ENCODE peak calls at places on chromosomes 1 and 21, in six cellular contexts. One of them, this sample, is unnamed.

GRCh38 chr1:18572022-18572920 is 58.4 kb upstream of the PAX7 start:
- DNase-seq in MV-4-11: no peak
- DNase-seq in stimulated activated CD8-positive, alpha-beta memory T cell treated with anti-CD3 and anti-CD28 coated beads, Interleukin-7, amount 100 ng/mL, for 48 hours: no peak
- DNase-seq in body of pancreas: no peak
- DNase-seq in kidney glomerular epithelial cell: no peak
- DNase-seq in activated effector memory CD4-positive, alpha-beta T cell treated with Interleukin-2 at 50 U/mL for 16 hours: no peak
- DNase-seq in this sample: no peak

GRCh38 chr1:21853130-21853424 is 41.0 kb downstream of the LDLRAD2 start:
- DNase-seq in MV-4-11: peak
- DNase-seq in stimulated activated CD8-positive, alpha-beta memory T cell treated with anti-CD3 and anti-CD28 coated beads, Interleukin-7, amount 100 ng/mL, for 48 hours: no peak
- DNase-seq in body of pancreas: no peak
- DNase-seq in kidney glomerular epithelial cell: no peak
- DNase-seq in activated effector memory CD4-positive, alpha-beta T cell treated with Interleukin-2 at 50 U/mL for 16 hours: no peak
- DNase-seq in this sample: no peak

GRCh38 chr21:42546433-42546832 is 32.8 kb downstream of the SLC37A1 start:
- DNase-seq in MV-4-11: no peak
- DNase-seq in stimulated activated CD8-positive, alpha-beta memory T cell treated with anti-CD3 and anti-CD28 coated beads, Interleukin-7, amount 100 ng/mL, for 48 hours: no peak
- DNase-seq in body of pancreas: no peak
- DNase-seq in kidney glomerular epithelial cell: no peak
- DNase-seq in activated effector memory CD4-positive, alpha-beta T cell treated with Interleukin-2 at 50 U/mL for 16 hours: no peak
- DNase-seq in this sample: no peak

GRCh38 chr1:18899363-18900049 is 2.8 kb downstream of the ALDH4A1 start:
- DNase-seq in MV-4-11: no peak
- DNase-seq in stimulated activated CD8-positive, alpha-beta memory T cell treated with anti-CD3 and anti-CD28 coated beads, Interleukin-7, amount 100 ng/mL, for 48 hours: no peak
- DNase-seq in body of pancreas: no peak
- DNase-seq in kidney glomerular epithelial cell: no peak
- DNase-seq in activated effector memory CD4-positive, alpha-beta T cell treated with Interleukin-2 at 50 U/mL for 16 hours: no peak
- DNase-seq in this sample: no peak

GRCh38 chr1:41712081-41712480 is 206.6 kb downstream of the HIVEP3 start:
- DNase-seq in MV-4-11: no peak
- DNase-seq in stimulated activated CD8-positive, alpha-beta memory T cell treated with anti-CD3 and anti-CD28 coated beads, Interleukin-7, amount 100 ng/mL, for 48 hours: no peak
- DNase-seq in body of pancreas: no peak
- DNase-seq in kidney glomerular epithelial cell: no peak
- DNase-seq in activated effector memory CD4-positive, alpha-beta T cell treated with Interleukin-2 at 50 U/mL for 16 hours: no peak
- DNase-seq in this sample: no peak

GRCh38 chr1:28594661-28595411 is 2.8 kb downstream of the RAB42 start:
- DNase-seq in MV-4-11: no peak
- DNase-seq in stimulated activated CD8-positive, alpha-beta memory T cell treated with anti-CD3 and anti-CD28 coated beads, Interleukin-7, amount 100 ng/mL, for 48 hours: no peak
- DNase-seq in body of pancreas: no peak
- DNase-seq in kidney glomerular epithelial cell: peak
- DNase-seq in activated effector memory CD4-positive, alpha-beta T cell treated with Interleukin-2 at 50 U/mL for 16 hours: no peak
- DNase-seq in this sample: no peak

GRCh38 chr1:180860535-180860934 is 52.2 kb upstream of the KIAA1614 start:
- DNase-seq in MV-4-11: no peak
- DNase-seq in stimulated activated CD8-positive, alpha-beta memory T cell treated with anti-CD3 and anti-CD28 coated beads, Interleukin-7, amount 100 ng/mL, for 48 hours: no peak
- DNase-seq in body of pancreas: no peak
- DNase-seq in kidney glomerular epithelial cell: no peak
- DNase-seq in activated effector memory CD4-positive, alpha-beta T cell treated with Interleukin-2 at 50 U/mL for 16 hours: no peak
- DNase-seq in this sample: no peak

GRCh38 chr21:32021319-32022027 is 148.7 kb downstream of the HUNK start:
- DNase-seq in MV-4-11: no peak
- DNase-seq in stimulated activated CD8-positive, alpha-beta memory T cell treated with anti-CD3 and anti-CD28 coated beads, Interleukin-7, amount 100 ng/mL, for 48 hours: no peak
- DNase-seq in body of pancreas: peak
- DNase-seq in kidney glomerular epithelial cell: no peak
- DNase-seq in activated effector memory CD4-positive, alpha-beta T cell treated with Interleukin-2 at 50 U/mL for 16 hours: no peak
- DNase-seq in this sample: peak

GRCh38 chr1:145706282-145706681 is 886 bp downstream of the PDZK1 start:
- DNase-seq in MV-4-11: no peak
- DNase-seq in stimulated activated CD8-positive, alpha-beta memory T cell treated with anti-CD3 and anti-CD28 coated beads, Interleukin-7, amount 100 ng/mL, for 48 hours: no peak
- DNase-seq in body of pancreas: no peak
- DNase-seq in kidney glomerular epithelial cell: peak
- DNase-seq in activated effector memory CD4-positive, alpha-beta T cell treated with Interleukin-2 at 50 U/mL for 16 hours: no peak
- DNase-seq in this sample: no peak

GRCh38 chr1:241265428-241265827 is 91.6 kb downstream of the RGS7 start:
- DNase-seq in MV-4-11: no peak
- DNase-seq in stimulated activated CD8-positive, alpha-beta memory T cell treated with anti-CD3 and anti-CD28 coated beads, Interleukin-7, amount 100 ng/mL, for 48 hours: no peak
- DNase-seq in body of pancreas: no peak
- DNase-seq in kidney glomerular epithelial cell: no peak
- DNase-seq in activated effector memory CD4-positive, alpha-beta T cell treated with Interleukin-2 at 50 U/mL for 16 hours: no peak
- DNase-seq in this sample: no peak

GRCh38 chr1:222813866-222814535 is 838 bp upstream of the DISP1 start:
- DNase-seq in MV-4-11: no peak
- DNase-seq in stimulated activated CD8-positive, alpha-beta memory T cell treated with anti-CD3 and anti-CD28 coated beads, Interleukin-7, amount 100 ng/mL, for 48 hours: no peak
- DNase-seq in body of pancreas: no peak
- DNase-seq in kidney glomerular epithelial cell: peak
- DNase-seq in activated effector memory CD4-positive, alpha-beta T cell treated with Interleukin-2 at 50 U/mL for 16 hours: no peak
- DNase-seq in this sample: no peak

GRCh38 chr1:186275818-186276217 is 99.2 kb downstream of the TPR start:
- DNase-seq in MV-4-11: no peak
- DNase-seq in stimulated activated CD8-positive, alpha-beta memory T cell treated with anti-CD3 and anti-CD28 coated beads, Interleukin-7, amount 100 ng/mL, for 48 hours: no peak
- DNase-seq in body of pancreas: no peak
- DNase-seq in kidney glomerular epithelial cell: no peak
- DNase-seq in activated effector memory CD4-positive, alpha-beta T cell treated with Interleukin-2 at 50 U/mL for 16 hours: no peak
- DNase-seq in this sample: no peak

GRCh38 chr1:234555390-234556112 is 54.4 kb downstream of the IRF2BP2 start:
- DNase-seq in MV-4-11: no peak
- DNase-seq in stimulated activated CD8-positive, alpha-beta memory T cell treated with anti-CD3 and anti-CD28 coated beads, Interleukin-7, amount 100 ng/mL, for 48 hours: no peak
- DNase-seq in body of pancreas: no peak
- DNase-seq in kidney glomerular epithelial cell: no peak
- DNase-seq in activated effector memory CD4-positive, alpha-beta T cell treated with Interleukin-2 at 50 U/mL for 16 hours: no peak
- DNase-seq in this sample: no peak

GRCh38 chr1:96416690-96417444 is 304.7 kb upstream of the PTBP2 start:
- DNase-seq in MV-4-11: peak
- DNase-seq in stimulated activated CD8-positive, alpha-beta memory T cell treated with anti-CD3 and anti-CD28 coated beads, Interleukin-7, amount 100 ng/mL, for 48 hours: no peak
- DNase-seq in body of pancreas: no peak
- DNase-seq in kidney glomerular epithelial cell: no peak
- DNase-seq in activated effector memory CD4-positive, alpha-beta T cell treated with Interleukin-2 at 50 U/mL for 16 hours: no peak
- DNase-seq in this sample: no peak

GRCh38 chr1:110245876-110246620 is 35.9 kb downstream of the KCNC4 start:
- DNase-seq in MV-4-11: no peak
- DNase-seq in stimulated activated CD8-positive, alpha-beta memory T cell treated with anti-CD3 and anti-CD28 coated beads, Interleukin-7, amount 100 ng/mL, for 48 hours: no peak
- DNase-seq in body of pancreas: no peak
- DNase-seq in kidney glomerular epithelial cell: no peak
- DNase-seq in activated effector memory CD4-positive, alpha-beta T cell treated with Interleukin-2 at 50 U/mL for 16 hours: no peak
- DNase-seq in this sample: no peak

GRCh38 chr1:224457782-224458144 is 23.2 kb upstream of the WDR26 start:
- DNase-seq in MV-4-11: no peak
- DNase-seq in stimulated activated CD8-positive, alpha-beta memory T cell treated with anti-CD3 and anti-CD28 coated beads, Interleukin-7, amount 100 ng/mL, for 48 hours: no peak
- DNase-seq in body of pancreas: no peak
- DNase-seq in kidney glomerular epithelial cell: no peak
- DNase-seq in activated effector memory CD4-positive, alpha-beta T cell treated with Interleukin-2 at 50 U/mL for 16 hours: no peak
- DNase-seq in this sample: no peak

GRCh38 chr1:15330028-15330427 is 79.7 kb upstream of the EFHD2 start:
- DNase-seq in MV-4-11: no peak
- DNase-seq in stimulated activated CD8-positive, alpha-beta memory T cell treated with anti-CD3 and anti-CD28 coated beads, Interleukin-7, amount 100 ng/mL, for 48 hours: no peak
- DNase-seq in body of pancreas: no peak
- DNase-seq in kidney glomerular epithelial cell: peak
- DNase-seq in activated effector memory CD4-positive, alpha-beta T cell treated with Interleukin-2 at 50 U/mL for 16 hours: no peak
- DNase-seq in this sample: no peak

GRCh38 chr1:53717025-53717804 is 21.7 kb downstream of the GLIS1 start:
- DNase-seq in MV-4-11: no peak
- DNase-seq in stimulated activated CD8-positive, alpha-beta memory T cell treated with anti-CD3 and anti-CD28 coated beads, Interleukin-7, amount 100 ng/mL, for 48 hours: no peak
- DNase-seq in body of pancreas: no peak
- DNase-seq in kidney glomerular epithelial cell: no peak
- DNase-seq in activated effector memory CD4-positive, alpha-beta T cell treated with Interleukin-2 at 50 U/mL for 16 hours: no peak
- DNase-seq in this sample: no peak

GRCh38 chr1:46159516-46159915 is 15.4 kb upstream of the TSPAN1 start:
- DNase-seq in MV-4-11: no peak
- DNase-seq in stimulated activated CD8-positive, alpha-beta memory T cell treated with anti-CD3 and anti-CD28 coated beads, Interleukin-7, amount 100 ng/mL, for 48 hours: no peak
- DNase-seq in body of pancreas: no peak
- DNase-seq in kidney glomerular epithelial cell: no peak
- DNase-seq in activated effector memory CD4-positive, alpha-beta T cell treated with Interleukin-2 at 50 U/mL for 16 hours: no peak
- DNase-seq in this sample: no peak

GRCh38 chr1:117166076-117166475 is 44.5 kb upstream of the TRIM45 start:
- DNase-seq in MV-4-11: no peak
- DNase-seq in stimulated activated CD8-positive, alpha-beta memory T cell treated with anti-CD3 and anti-CD28 coated beads, Interleukin-7, amount 100 ng/mL, for 48 hours: no peak
- DNase-seq in body of pancreas: no peak
- DNase-seq in kidney glomerular epithelial cell: peak
- DNase-seq in activated effector memory CD4-positive, alpha-beta T cell treated with Interleukin-2 at 50 U/mL for 16 hours: no peak
- DNase-seq in this sample: no peak

GRCh38 chr1:227789042-227789880 is 26.2 kb upstream of the PRSS38 start:
- DNase-seq in MV-4-11: no peak
- DNase-seq in stimulated activated CD8-positive, alpha-beta memory T cell treated with anti-CD3 and anti-CD28 coated beads, Interleukin-7, amount 100 ng/mL, for 48 hours: no peak
- DNase-seq in body of pancreas: no peak
- DNase-seq in kidney glomerular epithelial cell: no peak
- DNase-seq in activated effector memory CD4-positive, alpha-beta T cell treated with Interleukin-2 at 50 U/mL for 16 hours: no peak
- DNase-seq in this sample: peak

GRCh38 chr1:198153103-198153502 is 3.7 kb upstream of the NEK7 start:
- DNase-seq in MV-4-11: no peak
- DNase-seq in stimulated activated CD8-positive, alpha-beta memory T cell treated with anti-CD3 and anti-CD28 coated beads, Interleukin-7, amount 100 ng/mL, for 48 hours: no peak
- DNase-seq in body of pancreas: no peak
- DNase-seq in kidney glomerular epithelial cell: no peak
- DNase-seq in activated effector memory CD4-positive, alpha-beta T cell treated with Interleukin-2 at 50 U/mL for 16 hours: no peak
- DNase-seq in this sample: no peak

GRCh38 chr1:150015733-150016132 is 5.2 kb upstream of the OTUD7B start:
- DNase-seq in MV-4-11: no peak
- DNase-seq in stimulated activated CD8-positive, alpha-beta memory T cell treated with anti-CD3 and anti-CD28 coated beads, Interleukin-7, amount 100 ng/mL, for 48 hours: no peak
- DNase-seq in body of pancreas: no peak
- DNase-seq in kidney glomerular epithelial cell: no peak
- DNase-seq in activated effector memory CD4-positive, alpha-beta T cell treated with Interleukin-2 at 50 U/mL for 16 hours: no peak
- DNase-seq in this sample: no peak